ENCODE peak calls at places on chromosomes 5 and 9, in five cellular contexts. Y is astrocyte, D is pancreas, Q is adrenal gland, W is psoas muscle. Z is an unnamed sample.

GRCh38 chr9:122008559-122008958 is 84.5 kb downstream of the TTLL11 start:
- DNase-seq in Y (no peak), D (no peak), Q (no peak), W (no peak), Z (no peak)

GRCh38 chr9:70475211-70475610 is 60.8 kb upstream of the KLF9 start:
- DNase-seq in Y (no peak), D (peak), Q (no peak), W (no peak), Z (no peak)

GRCh38 chr5:36407396-36407795 is 105.7 kb upstream of the RANBP3L start:
- DNase-seq in Y (peak), D (no peak), Q (no peak), W (no peak), Z (no peak)

GRCh38 chr9:98140503-98140902 is 21.5 kb upstream of the TRIM14 start:
- DNase-seq in Y (no peak), D (no peak), Q (no peak), W (no peak), Z (no peak)

GRCh38 chr9:91026266-91026665 is 224.6 kb downstream of the SYK start:
- DNase-seq in Y (no peak), D (no peak), Q (no peak), W (no peak), Z (no peak)

GRCh38 chr9:133563286-133564213 is 29.0 kb downstream of the ADAMTSL2 start:
- DNase-seq in Y (no peak), D (peak), Q (no peak), W (peak), Z (no peak)

GRCh38 chr5:164581889-164582288 is 1076.5 kb downstream of the MAT2B start:
- DNase-seq in Y (no peak), D (no peak), Q (no peak), W (no peak), Z (no peak)

GRCh38 chr5:62977641-62978040 is 399.0 kb downstream of the LRRC70 start:
- DNase-seq in Y (no peak), D (no peak), Q (no peak), W (no peak), Z (no peak)

GRCh38 chr5:122858451-122858850 is 13.0 kb downstream of the SNX24 start:
- DNase-seq in Y (peak), D (no peak), Q (no peak), W (no peak), Z (no peak)

GRCh38 chr5:141234109-141234508 is 11.0 kb downstream of the PCDHB14 start:
- DNase-seq in Y (no peak), D (no peak), Q (no peak), W (no peak), Z (no peak)

GRCh38 chr5:1344975-1345838 is at the start of gene CLPTM1L:
- DNase-seq in Y (peak), D (peak), Q (peak), W (peak), Z (peak)

GRCh38 chr5:138989720-138990119 is 114.6 kb upstream of the LRRTM2 start:
- DNase-seq in Y (peak), D (peak), Q (peak), W (no peak), Z (no peak)

GRCh38 chr9:79001012-79001411 is 570.8 kb upstream of the TLE4 start:
- DNase-seq in Y (no peak), D (no peak), Q (no peak), W (no peak), Z (no peak)

GRCh38 chr5:139075066-139076050 is 122.8 kb downstream of the SIL1 start:
- DNase-seq in Y (no peak), D (no peak), Q (no peak), W (no peak), Z (no peak)

GRCh38 chr9:83062011-83062652 is 810 bp downstream of the RASEF start:
- DNase-seq in Y (peak), D (peak), Q (no peak), W (no peak), Z (no peak)

GRCh38 chr9:15482146-15482545 is 28.6 kb downstream of the PSIP1 start:
- DNase-seq in Y (no peak), D (no peak), Q (no peak), W (no peak), Z (no peak)

GRCh38 chr5:35478856-35479682 is 138.6 kb upstream of the SPEF2 start:
- DNase-seq in Y (peak), D (no peak), Q (no peak), W (no peak), Z (no peak)

GRCh38 chr9:113916931-113917330 is 40.8 kb downstream of the ZNF618 start:
- DNase-seq in Y (no peak), D (no peak), Q (no peak), W (no peak), Z (no peak)

GRCh38 chr9:91179237-91180138 is 182.2 kb downstream of the AUH start:
- DNase-seq in Y (peak), D (no peak), Q (peak), W (no peak), Z (no peak)

GRCh38 chr5:41270423-41271251 is 57.3 kb upstream of the C6 start:
- DNase-seq in Y (peak), D (peak), Q (peak), W (no peak), Z (no peak)

GRCh38 chr5:89128097-89128496 is 245.1 kb upstream of the MEF2C start:
- DNase-seq in Y (no peak), D (no peak), Q (no peak), W (no peak), Z (no peak)

GRCh38 chr5:158953929-158954534 is 145.7 kb downstream of the EBF1 start:
- DNase-seq in Y (no peak), D (no peak), Q (no peak), W (no peak), Z (no peak)

GRCh38 chr5:87113848-87114247 is 153.8 kb upstream of the RASA1 start:
- DNase-seq in Y (peak), D (no peak), Q (no peak), W (no peak), Z (no peak)

GRCh38 chr5:150503977-150504620 is 3.8 kb upstream of the NDST1 start:
- DNase-seq in Y (no peak), D (peak), Q (peak), W (peak), Z (no peak)

GRCh38 chr5:115374057-115374775 is 77.8 kb upstream of the CCDC112 start:
- DNase-seq in Y (no peak), D (peak), Q (no peak), W (no peak), Z (no peak)

GRCh38 chr9:69073103-69073502 is 37.6 kb downstream of the FXN start:
- DNase-seq in Y (no peak), D (no peak), Q (no peak), W (no peak), Z (no peak)

GRCh38 chr5:133944263-133945230 is 23.9 kb downstream of the C5orf15 start:
- DNase-seq in Y (peak), D (peak), Q (peak), W (no peak), Z (no peak)

GRCh38 chr5:74384851-74385250 is 255.7 kb downstream of the ENC1 start:
- DNase-seq in Y (peak), D (no peak), Q (no peak), W (no peak), Z (no peak)

GRCh38 chr5:872301-872700 is 20.3 kb downstream of the BRD9 start:
- DNase-seq in Y (no peak), D (no peak), Q (no peak), W (no peak), Z (no peak)

GRCh38 chr5:168219515-168220410 is 71.7 kb upstream of the WWC1 start:
- DNase-seq in Y (peak), D (peak), Q (peak), W (no peak), Z (no peak)

GRCh38 chr5:152405145-152405544 is at the start of gene NMUR2:
- DNase-seq in Y (no peak), D (no peak), Q (peak), W (no peak), Z (no peak)

GRCh38 chr9:90546200-90546599 is 96.4 kb downstream of the DIRAS2 start:
- DNase-seq in Y (peak), D (no peak), Q (peak), W (no peak), Z (no peak)

GRCh38 chr9:138063033-138063432 is 185.5 kb downstream of the CACNA1B start:
- DNase-seq in Y (no peak), D (no peak), Q (no peak), W (no peak), Z (no peak)

GRCh38 chr5:38755171-38755570 is 90.6 kb upstream of the OSMR start:
- DNase-seq in Y (peak), D (no peak), Q (no peak), W (no peak), Z (no peak)

GRCh38 chr9:77977210-77977611 is 54.4 kb downstream of the GNAQ start:
- DNase-seq in Y (peak), D (peak), Q (peak), W (peak), Z (peak)

GRCh38 chr9:94056442-94056974 is 27.8 kb upstream of the PTPDC1 start:
- DNase-seq in Y (peak), D (peak), Q (no peak), W (no peak), Z (no peak)

GRCh38 chr9:138022121-138022741 is 144.6 kb downstream of the CACNA1B start:
- DNase-seq in Y (no peak), D (peak), Q (peak), W (no peak), Z (no peak)

GRCh38 chr9:136678624-136679023 is 8.6 kb downstream of the AGPAT2 start:
- DNase-seq in Y (no peak), D (no peak), Q (no peak), W (no peak), Z (no peak)
- H3K27ac ChIP-seq in Y (no peak), D (no peak), Q (no peak), W (no peak), Z (no peak)

DNA sequence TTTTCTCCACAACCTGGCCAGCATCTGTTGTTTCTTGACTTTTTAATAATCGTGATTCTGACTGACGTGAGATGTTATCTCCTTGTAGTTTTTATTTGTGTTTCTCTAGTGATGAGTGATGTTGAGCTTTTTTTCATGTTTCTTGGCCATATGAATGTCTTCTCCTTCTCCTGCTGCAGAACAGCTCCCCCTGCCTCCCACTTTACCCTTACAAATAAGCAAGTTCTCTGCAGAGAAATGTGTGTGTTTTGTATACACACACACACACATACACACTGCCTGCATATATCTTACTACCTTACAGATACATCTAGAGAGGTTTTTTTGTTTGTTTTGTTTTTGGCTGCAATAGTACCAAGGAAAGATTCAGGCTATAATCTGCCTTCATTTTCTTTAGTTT is 88.7 kb upstream of the PHF24 start:
- DNase-seq in Y (no peak), D (no peak), Q (no peak), W (no peak), Z (no peak)
- TF ChIP-seq CTCF in Y (peak), D (no peak), Q (no peak), W (no peak), Z (no peak)

GRCh38 chr5:56356876-56357160 is 123.7 kb upstream of the ANKRD55 start:
- DNase-seq in Y (no peak), D (no peak), Q (no peak), W (no peak), Z (no peak)
- H3K27ac ChIP-seq in Y (no peak), D (peak), Q (no peak), W (no peak), Z (no peak)

GRCh38 chr5:154972476-154973080 is 31.7 kb downstream of the MRPL22 start:
- DNase-seq in Y (peak), D (no peak), Q (peak), W (no peak), Z (no peak)
- TF ChIP-seq CTCF in Y (peak), D (no peak), Q (peak), W (peak), Z (no peak)

GRCh38 chr9:109164040-109164439 is 3.0 kb downstream of the FRRS1L start:
- DNase-seq in Y (no peak), D (no peak), Q (no peak), W (no peak), Z (no peak)

GRCh38 chr9:109166171-109166770 is 778 bp downstream of the FRRS1L start:
- DNase-seq in Y (no peak), D (no peak), Q (no peak), W (no peak), Z (no peak)

GRCh38 chr9:109168170-109168569 is 1.1 kb upstream of the FRRS1L start:
- DNase-seq in Y (no peak), D (no peak), Q (no peak), W (no peak), Z (no peak)

GRCh38 chr9:109167716-109168115 is 667 bp upstream of the FRRS1L start:
- DNase-seq in Y (no peak), D (no peak), Q (no peak), W (no peak), Z (no peak)

GRCh38 chr9:109166771-109167601 is at the start of gene FRRS1L:
- DNase-seq in Y (no peak), D (no peak), Q (peak), W (no peak), Z (no peak)
- H3K27ac ChIP-seq in Y (no peak), D (no peak), Q (no peak), W (no peak), Z (no peak)